ENCODE peak calls at places on chromosomes 13 and 19, in seven cellular contexts. V is cardiac muscle cell; N is fibroblast of mammary gland; P is posterior vena cava; Y is heart left ventricle; O is activated CD4-positive, alpha-beta T cell treated with anti-CD3 and anti-CD28 coated beads, Interleukin-2, amount 10 ng/mL, durations not matched to agents 7 days and 5 days; Z is CD4-positive, alpha-beta memory T cell. H is an unnamed sample.

GRCh38 chr19:6443986-6444385 is 10.4 kb upstream of the SLC25A41 start:
- DNase-seq in V (no peak), N (no peak), P (no peak), Y (no peak), O (no peak), Z (no peak), H (no peak)

GRCh38 chr19:1001538-1002166 is 1.4 kb downstream of the GRIN3B start:
- DNase-seq in V (peak; percentile 71), N (no peak), P (peak; percentile 91), Y (peak; percentile 49), O (peak; percentile 66), Z (peak; percentile 64), H (peak; percentile 62)

GRCh38 chr13:45409993-45410392 is 8.2 kb downstream of the SLC25A30 start:
- DNase-seq in V (no peak), N (no peak), P (no peak), Y (no peak), O (no peak), Z (no peak), H (no peak)

GRCh38 chr19:4831351-4832340 is at the start of gene TICAM1:
- DNase-seq in V (peak; percentile 32), N (peak; percentile 40), P (peak; percentile 92), Y (peak; percentile 81), O (peak; percentile 79), Z (peak; percentile 88), H (peak; percentile 81)

GRCh38 chr13:93861818-93862217 is 617.7 kb downstream of the DCT start:
- DNase-seq in V (peak; percentile 8), N (peak; percentile 85), P (no peak), Y (no peak), O (no peak), Z (no peak), H (no peak)

GRCh38 chr19:33497778-33498175 is 23.8 kb downstream of the PEPD start:
- DNase-seq in V (no peak), N (no peak), P (peak; percentile 35), Y (no peak), O (no peak), Z (no peak), H (no peak)

GRCh38 chr19:55643733-55644116 is 276 bp downstream of the ZNF581 start:
- DNase-seq in V (no peak), N (no peak), P (no peak), Y (peak; percentile 23), O (no peak), Z (no peak), H (no peak)

GRCh38 chr13:92403606-92404005 is 823.0 kb upstream of the GPC6 start:
- DNase-seq in V (no peak), N (no peak), P (no peak), Y (no peak), O (no peak), Z (no peak), H (no peak)

GRCh38 chr13:40200273-40200978 is 466.0 kb downstream of the FOXO1 start:
- DNase-seq in V (no peak), N (no peak), P (no peak), Y (no peak), O (no peak), Z (no peak), H (no peak)

GRCh38 chr19:29672933-29673336 is 7.7 kb downstream of the PLEKHF1 start:
- DNase-seq in V (no peak), N (no peak), P (peak; percentile 76), Y (no peak), O (peak; percentile 88), Z (peak; percentile 95), H (peak; percentile 81)

GRCh38 chr13:64855506-64855905 is 2374.6 kb downstream of the PCDH9 start:
- DNase-seq in V (peak; percentile 23), N (peak; percentile 1), P (no peak), Y (no peak), O (no peak), Z (no peak), H (no peak)

GRCh38 chr19:1427221-1427620 is 11.0 kb upstream of the RPS15 start:
- DNase-seq in V (no peak), N (no peak), P (no peak), Y (no peak), O (no peak), Z (no peak), H (no peak)

GRCh38 chr19:39829702-39830275 is 4.2 kb downstream of the DYRK1B start:
- DNase-seq in V (no peak), N (no peak), P (peak; percentile 53), Y (no peak), O (no peak), Z (no peak), H (no peak)